ENCODE peak calls at places on chromosomes 3 and 15, in seven cellular contexts. M is activated CD4-positive, alpha-beta T cell treated with anti-CD3 and anti-CD28 coated beads, Interleukin-2, amount 50 U/mL, for 24 hours; Q is NCI-H1694; G is dorsolateral prefrontal cortex; V is neural crest cell; O is Panc1; I is left ventricle myocardium inferior. B is an unnamed sample.

GRCh38 chr15:98888839-98889479 is 118.6 kb downstream of the PGPEP1L start:
- DNase-seq in M (no peak), Q (no peak), G (no peak), V (no peak), O (no peak), I (no peak), B (no peak)

GRCh38 chr3:54322354-54322753 is 200.0 kb downstream of the CACNA2D3 start:
- DNase-seq in M (no peak), Q (no peak), G (no peak), V (no peak), O (no peak), I (no peak), B (no peak)

GRCh38 chr15:99467338-99467720 is 98.5 kb upstream of the MEF2A start:
- DNase-seq in M (no peak), Q (no peak), G (no peak), V (no peak), O (no peak), I (no peak), B (no peak)

GRCh38 chr3:133663569-133664313 is 2.0 kb upstream of the TOPBP1 start:
- DNase-seq in M (peak), Q (peak), G (no peak), V (peak), O (no peak), I (no peak), B (no peak)

GRCh38 chr3:114519415-114519814 is 225.6 kb downstream of the TIGIT start:
- DNase-seq in M (no peak), Q (no peak), G (no peak), V (no peak), O (no peak), I (no peak), B (peak)

GRCh38 chr15:38130739-38131498 is 121.7 kb upstream of the SPRED1 start:
- DNase-seq in M (no peak), Q (no peak), G (peak), V (no peak), O (no peak), I (peak), B (no peak)

GRCh38 chr15:79965836-79966630 is 5.0 kb downstream of the BCL2A1 start:
- DNase-seq in M (peak), Q (no peak), G (no peak), V (no peak), O (peak), I (no peak), B (no peak)

GRCh38 chr15:91694131-91694828 is 159.2 kb upstream of the SLCO3A1 start:
- DNase-seq in M (no peak), Q (no peak), G (no peak), V (no peak), O (no peak), I (peak), B (no peak)

GRCh38 chr3:124631727-124632126 is 98.5 kb upstream of the UMPS start:
- DNase-seq in M (no peak), Q (no peak), G (no peak), V (no peak), O (no peak), I (no peak), B (no peak)

GRCh38 chr3:63193647-63194046 is 84.5 kb upstream of the SYNPR start:
- DNase-seq in M (no peak), Q (peak), G (no peak), V (no peak), O (no peak), I (no peak), B (no peak)